ENCODE peak calls at places on chromosomes 13 and 19, in six cellular contexts. D is endodermal cell, I is lower leg skin, C is choroid plexus epithelial cell, H is AG10803, F is mucosa of descending colon. Y is an unnamed sample.

GRCh38 chr13:98202026-98202425 is 25.0 kb upstream of the RNF113B start:
- DNase-seq in C (no peak), F (peak), H (no peak), I (no peak), D (no peak), Y (no peak)

GRCh38 chr13:99907627-99908026 is 63.9 kb downstream of the ZIC5 start:
- DNase-seq in C (no peak), H (no peak), I (no peak), F (no peak), D (no peak), Y (no peak)

GRCh38 chr13:71368301-71368700 is 498.7 kb downstream of the DACH1 start:
- DNase-seq in F (no peak), I (no peak), H (no peak), C (no peak), D (no peak), Y (no peak)

GRCh38 chr13:44331912-44332840 is 41.4 kb upstream of the SERP2 start:
- DNase-seq in H (peak), I (no peak), F (peak), C (peak), D (no peak), Y (peak)

GRCh38 chr19:2488942-2489731 is 13.2 kb downstream of the GADD45B start:
- DNase-seq in F (peak), C (peak), D (peak), H (peak), I (no peak), Y (peak)

GRCh38 chr13:113324336-113324882 is 27.4 kb downstream of the LAMP1 start:
- DNase-seq in H (no peak), D (no peak), I (no peak), C (no peak), F (no peak), Y (no peak)

GRCh38 chr13:73138276-73138950 is 79.6 kb downstream of the KLF5 start:
- DNase-seq in H (peak), I (no peak), D (no peak), C (peak), F (peak), Y (peak)

GRCh38 chr19:2186071-2186846 is 22.5 kb downstream of the DOT1L start:
- DNase-seq in H (peak), I (peak), F (peak), C (peak), D (peak), Y (peak)

GRCh38 chr13:112605531-112605990 is 17.6 kb upstream of the TUBGCP3 start:
- DNase-seq in H (peak), F (no peak), C (no peak), D (no peak), I (no peak), Y (no peak)

GRCh38 chr19:7336321-7336973 is 12.3 kb upstream of the ARHGEF18 start:
- DNase-seq in D (no peak), C (no peak), F (no peak), H (no peak), I (no peak), Y (no peak)

GRCh38 chr13:44174769-44175425 is 198.7 kb upstream of the SERP2 start:
- DNase-seq in H (peak), I (no peak), C (peak), D (peak), F (no peak), Y (peak)

GRCh38 chr13:44368599-44369368 is 4.8 kb upstream of the SERP2 start:
- DNase-seq in C (no peak), D (no peak), H (no peak), F (peak), I (no peak), Y (no peak)

GRCh38 chr13:97280478-97280877 is 58.3 kb downstream of the MBNL2 start:
- DNase-seq in I (no peak), F (no peak), C (no peak), H (peak), D (no peak), Y (no peak)

GRCh38 chr13:40101708-40102359 is 446.4 kb downstream of the COG6 start:
- DNase-seq in H (no peak), I (no peak), D (no peak), C (no peak), F (no peak), Y (no peak)

GRCh38 chr19:7458675-7459074 is 30.2 kb downstream of the PEX11G start:
- DNase-seq in C (no peak), H (no peak), D (no peak), F (no peak), I (no peak), Y (no peak)

GRCh38 chr13:95300625-95301134 is 571 bp downstream of the ABCC4 start:
- DNase-seq in F (peak), C (peak), I (peak), H (peak), D (peak), Y (peak)
- TF ChIP-seq CTCF in F (no peak), C (peak), I (no peak), H (peak), D (no peak), Y (peak)

GRCh38 chr19:14494451-14494850 is 1.5 kb downstream of the GIPC1 start:
- DNase-seq in D (no peak), I (no peak), H (no peak), F (no peak), C (no peak), Y (no peak)
- H3K4me3 ChIP-seq in D (peak), I (no peak), H (peak), F (no peak), C (peak), Y (peak)

GRCh38 chr13:24199016-24199415 is 38.5 kb downstream of the SPATA13 start:
- DNase-seq in F (no peak), H (peak), C (no peak), I (no peak), D (peak), Y (no peak)
- TF ChIP-seq CTCF in F (no peak), H (no peak), C (no peak), I (no peak), D (no peak), Y (no peak)

DNA sequence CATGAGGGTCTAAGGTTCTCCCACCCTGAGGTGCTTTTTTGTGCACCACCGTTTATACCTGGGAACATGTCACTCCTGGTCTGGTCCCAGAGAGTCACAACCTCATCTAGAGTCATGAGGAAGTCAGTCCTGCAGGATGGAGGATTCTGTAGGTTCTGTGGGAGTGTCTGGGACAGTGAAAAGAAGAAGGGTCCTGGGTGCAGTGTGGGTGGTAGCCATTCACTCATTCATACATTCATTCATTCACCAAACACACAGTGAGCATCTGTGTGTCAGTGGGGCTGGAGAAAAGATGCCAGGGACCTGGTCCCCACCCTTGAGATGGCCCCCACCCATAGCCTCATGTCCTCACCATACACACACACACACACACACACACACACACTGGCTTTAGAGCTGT is 8.7 kb upstream of the CEACAM18 start:
- DNase-seq in H (no peak), F (no peak), I (peak), C (no peak), D (no peak), Y (no peak)
- H3K4me3 ChIP-seq in H (no peak), F (no peak), I (no peak), C (no peak), D (no peak), Y (no peak)

GRCh38 chr19:4191044-4191443 is 8.6 kb downstream of the ANKRD24 start:
- DNase-seq in I (no peak), D (no peak), C (no peak), H (no peak), F (no peak), Y (no peak)
- TF ChIP-seq CTCF in I (no peak), D (no peak), C (no peak), H (no peak), F (no peak), Y (no peak)

GRCh38 chr19:408441-409005 is 424 bp downstream of the C2CD4C start:
- DNase-seq in F (no peak), D (peak), H (no peak), I (peak), C (no peak), Y (no peak)
- H3K4me3 ChIP-seq in F (no peak), D (peak), H (no peak), I (peak), C (no peak), Y (no peak)

GRCh38 chr19:40217027-40217810 is 965 bp downstream of the TTC9B start:
- DNase-seq in H (no peak), C (no peak), I (no peak), F (peak), D (peak), Y (no peak)
- TF ChIP-seq CTCF in H (peak), C (peak), I (no peak), F (peak), D (peak), Y (peak)

GRCh38 chr19:19417618-19418270 is 12.3 kb downstream of the GATAD2A start:
- DNase-seq in C (no peak), H (no peak), F (no peak), D (no peak), I (no peak), Y (no peak)
- H3K4me3 ChIP-seq in C (no peak), H (no peak), F (no peak), D (no peak), I (no peak), Y (no peak)